ENCODE peak calls at places on chromosomes 3 and 15, in four cellular contexts. W is AG09309; G is stimulated activated CD8-positive, alpha-beta memory T cell treated with anti-CD3 and anti-CD28 coated beads, Interleukin-7, amount 100 ng/mL, for 24 hours; A is stimulated activated naive CD4-positive, alpha-beta T cell. E is an unnamed sample.

GRCh38 chr3:29926391-29926790 is 645.5 kb downstream of the RBMS3 start:
- DNase-seq in G (no peak), W (no peak), A (no peak), E (no peak)

GRCh38 chr15:31364301-31365031 is 37.8 kb downstream of the KLF13 start:
- DNase-seq in W (no peak), A (no peak), G (no peak), E (no peak)

GRCh38 chr15:91769919-91770318 is 83.6 kb upstream of the SLCO3A1 start:
- DNase-seq in G (no peak), A (no peak), W (no peak), E (no peak)

GRCh38 chr3:142296507-142296906 is 71.1 kb upstream of the GK5 start:
- DNase-seq in W (no peak), G (no peak), A (no peak), E (no peak)

GRCh38 chr3:36482880-36483279 is 102.6 kb downstream of the STAC start:
- DNase-seq in W (no peak), G (no peak), A (no peak), E (no peak)

GRCh38 chr3:72152551-72153476 is 367.9 kb upstream of the PROK2 start:
- DNase-seq in W (no peak), A (no peak), G (no peak), E (no peak)

GRCh38 chr3:170055209-170055608 is 17.4 kb downstream of the GPR160 start:
- DNase-seq in G (no peak), W (no peak), A (no peak), E (no peak)

GRCh38 chr15:38213392-38213791 is 39.2 kb upstream of the SPRED1 start:
- DNase-seq in A (no peak), W (no peak), G (no peak), E (no peak)

GRCh38 chr3:144556392-144556791 is 584.8 kb downstream of the DIPK2A start:
- DNase-seq in G (no peak), A (no peak), W (peak; percentile 35), E (no peak)

GRCh38 chr3:126367316-126367805 is 10.2 kb upstream of the KLF15 start:
- DNase-seq in G (no peak), W (no peak), A (no peak), E (no peak)